ENCODE peak calls at places on chromosomes 3 and 15, in five cellular contexts. T is neural progenitor cell, F is B cell, H is GM13976, I is HL-60. Y is an unnamed sample.

GRCh38 chr15:65789759-65790158 is 2.3 kb downstream of the DENND4A start:
- DNase-seq in T (no peak), F (no peak), H (no peak), I (no peak), Y (no peak)

GRCh38 chr15:62403164-62403809 is 238.2 kb upstream of the C2CD4B start:
- DNase-seq in T (no peak), F (no peak), H (no peak), I (no peak), Y (no peak)

GRCh38 chr3:77191014-77191413 is 151.1 kb downstream of the ROBO2 start:
- DNase-seq in T (no peak), F (no peak), H (no peak), I (no peak), Y (no peak)

GRCh38 chr3:105367063-105367405 is 325 bp downstream of the ALCAM start:
- DNase-seq in T (peak; percentile 51), F (peak; percentile 51), H (peak; percentile 46), I (peak; percentile 33), Y (peak; percentile 26)

GRCh38 chr3:107367353-107367752 is 9.9 kb upstream of the CCDC54 start:
- DNase-seq in T (no peak), F (no peak), H (no peak), I (peak; percentile 52), Y (no peak)

GRCh38 chr15:52780172-52780980 is 9.8 kb downstream of the ONECUT1 start:
- DNase-seq in T (peak; percentile 73), F (peak; percentile 80), H (peak; percentile 64), I (peak; percentile 73), Y (peak; percentile 72)

GRCh38 chr15:63506537-63507035 is 2.2 kb downstream of the USP3 start:
- DNase-seq in T (no peak), F (no peak), H (no peak), I (no peak), Y (no peak)

GRCh38 chr3:141076821-141077571 is 25.8 kb downstream of the SPSB4 start:
- DNase-seq in T (peak; percentile 75), F (peak; percentile 26), H (no peak), I (peak; percentile 47), Y (no peak)

GRCh38 chr3:52798978-52799476 is 4.4 kb downstream of the ITIH3 start:
- DNase-seq in T (peak; percentile 49), F (peak; percentile 38), H (peak; percentile 81), I (peak; percentile 13), Y (peak; percentile 75)

GRCh38 chr3:45553469-45553974 is 41.0 kb upstream of the LIMD1 start:
- DNase-seq in T (no peak), F (no peak), H (no peak), I (peak; percentile 65), Y (peak; percentile 42)

GRCh38 chr3:146189519-146190173 is 28.7 kb upstream of the PLOD2 start:
- DNase-seq in T (peak; percentile 71), F (peak; percentile 34), H (peak; percentile 48), I (peak; percentile 8), Y (peak; percentile 49)

GRCh38 chr15:56734013-56734625 is 810 bp upstream of the ZNF280D start:
- DNase-seq in T (no peak), F (peak; percentile 24), H (no peak), I (no peak), Y (no peak)

GRCh38 chr3:149353581-149354184 is 20.2 kb upstream of the TM4SF18 start:
- DNase-seq in T (no peak), F (no peak), H (no peak), I (no peak), Y (no peak)

GRCh38 chr3:148789156-148789555 is 38.5 kb upstream of the CPB1 start:
- DNase-seq in T (no peak), F (no peak), H (no peak), I (no peak), Y (no peak)

GRCh38 chr15:78018968-78019644 is 58.4 kb downstream of the TBC1D2B start:
- DNase-seq in T (no peak), F (peak; percentile 62), H (peak; percentile 61), I (peak; percentile 87), Y (peak; percentile 55)

GRCh38 chr15:56659197-56659596 is 74.1 kb downstream of the ZNF280D start:
- DNase-seq in T (no peak), F (no peak), H (no peak), I (no peak), Y (no peak)

GRCh38 chr3:142470826-142471225 is 23.0 kb upstream of the XRN1 start:
- DNase-seq in T (no peak), F (no peak), H (no peak), I (no peak), Y (no peak)

GRCh38 chr3:308597-309321 is 112.2 kb downstream of the CHL1 start:
- DNase-seq in T (no peak), F (peak; percentile 21), H (no peak), I (no peak), Y (no peak)

GRCh38 chr15:59159210-59159609 is 47.4 kb upstream of the LDHAL6B start:
- DNase-seq in T (no peak), F (no peak), H (no peak), I (peak; percentile 15), Y (no peak)

GRCh38 chr3:51384145-51384729 is 854 bp upstream of the MANF start:
- DNase-seq in T (peak; percentile 46), F (no peak), H (peak; percentile 60), I (peak; percentile 31), Y (peak; percentile 60)

GRCh38 chr3:48244462-48244861 is 3.6 kb downstream of the ZNF589 start:
- DNase-seq in T (no peak), F (no peak), H (no peak), I (no peak), Y (no peak)

GRCh38 chr3:190038050-190038631 is 82.6 kb downstream of the P3H2 start:
- DNase-seq in T (peak; percentile 30), F (no peak), H (no peak), I (no peak), Y (no peak)

GRCh38 chr3:89098964-89099585 is 8.3 kb upstream of the EPHA3 start:
- DNase-seq in T (peak; percentile 75), F (peak; percentile 66), H (no peak), I (peak; percentile 34), Y (peak; percentile 23)

GRCh38 chr15:52257734-52258062 is 37.9 kb downstream of the MYO5C start:
- DNase-seq in T (peak; percentile 76), F (no peak), H (no peak), I (no peak), Y (no peak)

GRCh38 chr3:16378920-16379319 is 113.9 kb downstream of the OXNAD1 start:
- DNase-seq in T (no peak), F (peak; percentile 25), H (peak; percentile 59), I (no peak), Y (peak; percentile 56)

GRCh38 chr3:143685483-143685882 is 162.8 kb downstream of the SLC9A9 start:
- DNase-seq in T (no peak), F (no peak), H (no peak), I (no peak), Y (no peak)

GRCh38 chr15:19987389-19988048 is 554.1 kb downstream of the GOLGA6L6 start:
- DNase-seq in T (no peak), F (no peak), H (no peak), I (no peak), Y (no peak)

GRCh38 chr15:83838763-83839162 is 184.8 kb downstream of the ADAMTSL3 start:
- DNase-seq in T (no peak), F (no peak), H (no peak), I (no peak), Y (no peak)

GRCh38 chr15:82802497-82802896 is 3.4 kb downstream of the FSD2 start:
- DNase-seq in T (no peak), F (no peak), H (no peak), I (peak; percentile 35), Y (no peak)

GRCh38 chr15:77865106-77865630 is 212.3 kb downstream of the TBC1D2B start:
- DNase-seq in T (no peak), F (no peak), H (no peak), I (no peak), Y (no peak)

GRCh38 chr15:70067011-70067410 is 30.7 kb downstream of the TLE3 start:
- DNase-seq in T (no peak), F (no peak), H (no peak), I (no peak), Y (no peak)

Y was measured in GM13977.